ENCODE peak calls at places on chromosome 1, in four cellular contexts. B is cardiac fibroblast, M is GM12865, H is endothelial cell. X is an unnamed sample.

GRCh38 chr1:31216016-31216415 is 23.7 kb downstream of the NKAIN1 start:
- DNase-seq in B (peak; percentile 55), H (peak; percentile 56), M (no peak), X (no peak)

GRCh38 chr1:77874804-77875445 is 13.5 kb upstream of the NEXN start:
- DNase-seq in H (no peak), B (peak; percentile 64), M (no peak), X (no peak)

GRCh38 chr1:218693584-218693983 is 348.4 kb downstream of the TGFB2 start:
- DNase-seq in M (no peak), H (no peak), B (no peak), X (no peak)

GRCh38 chr1:80054129-80054528 is 1047.6 kb upstream of the ADGRL4 start:
- DNase-seq in B (peak; percentile 89), H (no peak), M (no peak), X (no peak)

GRCh38 chr1:245965398-245965797 is 541.7 kb downstream of the SMYD3 start:
- DNase-seq in H (no peak), B (no peak), M (no peak), X (no peak)

GRCh38 chr1:113904292-113904673 is 316 bp downstream of the AP4B1 start:
- DNase-seq in B (no peak), H (no peak), M (no peak), X (no peak)

GRCh38 chr1:111735858-111736544 is 3.2 kb downstream of the INKA2 start:
- DNase-seq in H (no peak), B (peak; percentile 62), M (no peak), X (no peak)

GRCh38 chr1:15290382-15290781 is 43.4 kb downstream of the FHAD1 start:
- DNase-seq in H (no peak), M (no peak), B (peak; percentile 80), X (no peak)

GRCh38 chr1:98072047-98072446 is 151.2 kb upstream of the DPYD start:
- DNase-seq in M (no peak), B (no peak), H (no peak), X (no peak)
- TF ChIP-seq CTCF in M (no peak), B (no peak), H (no peak), X (no peak)

DNA sequence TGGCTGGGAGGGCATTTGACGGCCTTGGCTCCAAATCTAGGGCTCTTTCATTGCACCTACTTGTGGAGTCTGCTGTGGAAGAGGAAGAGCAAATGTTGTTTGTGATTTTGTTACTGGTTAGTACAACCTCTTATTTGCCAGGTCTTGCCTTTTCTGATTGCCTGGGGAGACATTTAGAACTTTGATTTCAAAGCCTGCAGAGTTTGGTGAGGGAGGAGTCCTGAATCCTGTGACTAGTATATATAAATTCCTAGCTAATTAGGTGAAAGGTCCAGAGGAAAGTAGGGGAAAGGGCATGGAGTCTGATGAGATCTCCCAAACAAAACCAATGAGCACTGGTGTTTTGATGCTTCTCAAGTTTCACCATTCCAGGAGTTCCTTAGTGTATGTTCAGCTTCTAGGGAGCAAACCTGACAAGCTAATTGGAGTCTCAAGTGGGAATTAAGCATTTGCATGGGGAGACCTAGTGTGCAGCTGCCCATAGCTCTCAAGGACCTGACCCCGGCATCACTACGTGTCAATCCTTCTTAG is 5.1 kb upstream of the HMGCS2 start:
- DNase-seq in H (no peak), M (no peak), B (no peak), X (no peak)
- TF ChIP-seq CTCF in H (no peak), M (no peak), B (no peak), X (no peak)

DNA sequence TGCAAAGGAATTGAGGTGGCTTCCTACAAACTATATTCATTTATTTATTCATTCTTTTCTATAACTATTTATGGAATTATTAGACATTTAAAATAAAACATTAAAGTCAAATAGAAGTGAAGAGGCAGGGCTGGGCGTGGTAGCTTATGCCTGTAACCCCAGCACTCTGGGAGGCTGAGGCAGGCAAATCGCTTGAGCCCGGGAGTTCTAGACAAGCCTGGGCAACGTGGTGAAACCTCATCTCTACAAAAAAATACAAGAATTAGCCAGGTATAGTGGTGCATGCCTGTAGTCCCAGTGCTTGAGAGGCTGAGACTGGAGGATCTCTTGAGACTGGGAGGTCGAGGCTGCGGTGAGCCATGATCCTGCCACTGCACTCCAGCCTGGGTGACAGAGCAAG is 23.8 kb downstream of the DNM3 start:
- DNase-seq in M (no peak), B (no peak), H (no peak), X (no peak)
- TF ChIP-seq CTCF in M (no peak), B (no peak), H (no peak), X (no peak)

DNA sequence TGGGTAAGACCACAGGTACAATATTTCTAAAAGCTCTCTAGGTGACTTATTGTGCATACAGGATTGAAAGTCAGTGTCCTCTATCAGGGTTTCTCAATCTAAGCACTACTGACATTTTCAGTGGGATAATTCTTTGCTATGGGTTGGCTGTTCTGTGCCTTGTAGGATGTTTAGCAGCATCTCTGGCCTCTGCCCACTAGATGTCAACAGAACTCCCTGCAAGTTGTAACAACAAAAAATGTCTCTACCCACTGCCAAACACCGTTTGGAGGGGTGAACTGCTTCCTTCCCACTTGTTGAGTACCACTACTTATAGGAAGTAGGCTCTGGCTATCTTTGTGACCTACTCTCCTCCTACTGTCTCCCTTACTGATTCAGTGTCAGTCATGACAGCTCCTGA is 90.1 kb upstream of the ZRANB2 start:
- DNase-seq in M (no peak), B (no peak), H (no peak), X (no peak)
- TF ChIP-seq CTCF in M (no peak), B (no peak), H (no peak), X (no peak)

DNA sequence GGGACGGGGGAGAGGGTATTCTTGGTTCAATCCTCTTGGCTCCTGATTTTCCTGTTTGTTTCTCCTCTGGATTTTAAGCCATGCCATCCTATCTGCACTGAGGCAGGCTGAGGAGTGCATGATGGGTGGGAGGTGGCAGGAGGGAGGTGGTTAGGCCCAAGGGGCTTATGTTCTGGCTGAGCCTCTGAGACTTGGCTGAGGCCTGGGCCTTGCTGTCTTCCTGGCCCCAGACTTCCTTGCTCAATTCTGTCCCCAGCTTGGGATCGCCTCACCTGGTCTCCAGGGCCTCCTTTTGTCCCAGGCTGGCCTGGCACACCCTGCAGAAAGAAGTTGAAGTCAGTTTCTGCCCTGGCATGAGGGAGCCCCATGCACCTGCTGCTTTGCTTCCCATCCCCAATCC is 11.2 kb downstream of the COL9A2 start:
- DNase-seq in M (no peak), B (no peak), H (no peak), X (no peak)
- TF ChIP-seq CTCF in M (no peak), B (no peak), H (no peak), X (no peak)

GRCh38 chr1:154145986-154146385 is 8.9 kb downstream of the NUP210L start:
- DNase-seq in M (no peak), H (no peak), B (no peak), X (no peak)
- TF ChIP-seq CTCF in M (peak; percentile 42), H (peak; percentile 73), B (peak; percentile 47), X (peak; percentile 40)

DNA sequence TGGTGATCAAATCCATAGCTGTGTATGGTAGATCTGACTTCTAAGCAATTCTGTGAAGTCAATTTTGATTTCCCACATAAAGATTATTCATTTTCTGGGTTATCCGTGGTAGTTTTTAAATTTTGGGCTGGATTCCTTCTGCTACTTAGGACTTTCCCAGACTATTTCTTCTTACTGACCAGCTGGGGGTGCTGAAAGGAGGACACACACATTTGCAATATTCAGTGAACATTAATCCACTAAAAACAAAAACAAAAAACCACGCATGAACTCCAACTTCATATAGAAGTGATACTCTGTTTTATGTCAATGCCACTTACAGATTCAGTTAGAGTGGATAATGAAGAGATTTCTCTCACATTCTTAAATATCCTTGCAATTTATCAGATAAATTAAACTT is 105.4 kb downstream of the KCTD3 start:
- DNase-seq in B (no peak), H (no peak), M (no peak), X (no peak)
- TF ChIP-seq CTCF in B (no peak), H (no peak), M (no peak), X (peak; percentile 5)

DNA sequence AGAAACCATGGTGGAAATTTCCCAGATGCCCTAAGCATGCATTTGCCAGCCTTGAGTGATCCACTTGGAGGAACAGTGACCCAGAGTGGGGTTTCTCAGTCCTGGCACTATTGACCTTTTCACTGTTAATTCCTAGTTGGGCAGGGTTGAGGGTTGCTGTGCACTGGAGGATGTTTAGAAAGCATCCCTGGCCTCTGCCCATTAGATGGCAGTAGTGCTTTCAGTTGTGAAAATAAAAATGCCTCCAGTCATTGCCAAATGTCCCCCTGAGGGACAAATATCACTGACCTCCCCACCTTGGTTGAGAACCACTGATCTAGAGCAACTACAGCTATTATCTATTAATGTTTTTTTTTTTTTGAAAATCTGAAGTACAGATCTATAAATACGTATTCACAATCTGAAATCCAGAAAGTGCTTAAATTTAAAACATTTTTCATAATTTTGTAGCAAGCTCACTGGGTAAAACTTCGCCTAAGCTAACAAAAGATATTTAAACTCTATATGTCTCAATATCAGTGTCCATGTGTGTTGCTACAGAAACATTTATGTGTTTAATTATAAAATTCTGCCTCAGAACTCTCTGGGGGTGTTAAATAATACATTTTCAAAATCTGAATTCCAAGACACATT is 27.3 kb downstream of the F3 start:
- DNase-seq in M (peak; percentile 28), H (peak; percentile 36), B (peak; percentile 54), X (no peak)
- TF ChIP-seq CTCF in M (peak; percentile 49), H (no peak), B (peak; percentile 76), X (peak; percentile 56)

GRCh38 chr1:25068829-25069228 is 138.8 kb upstream of the RUNX3 start:
- DNase-seq in H (no peak), B (no peak), M (peak; percentile 33), X (no peak)
- TF ChIP-seq CTCF in H (no peak), B (no peak), M (peak; percentile 43), X (no peak)